ENCODE peak calls at places on chromosomes 1 and 21, in five cellular contexts. P, T, I, W and K are unnamed samples.

GRCh38 chr1:154006136-154006535 is 15.6 kb downstream of the RPS27 start:
- DNase-seq in P (peak; percentile 77), T (no peak), I (no peak), W (no peak), K (no peak)

GRCh38 chr1:170445096-170445495 is 86.9 kb upstream of the GORAB start:
- DNase-seq in P (peak; percentile 95), T (no peak), I (peak; percentile 67), W (peak; percentile 36), K (no peak)

GRCh38 chr21:28953247-28953646 is 39.4 kb downstream of the LTN1 start:
- DNase-seq in P (no peak), T (no peak), I (no peak), W (no peak), K (no peak)

GRCh38 chr1:119308130-119308529 is 60.5 kb upstream of the HAO2 start:
- DNase-seq in P (no peak), T (no peak), I (no peak), W (no peak), K (no peak)

GRCh38 chr1:223538921-223539445 is 126.5 kb downstream of the CAPN8 start:
- DNase-seq in P (no peak), T (no peak), I (no peak), W (no peak), K (no peak)

GRCh38 chr1:191520345-191520744 is 637.9 kb upstream of the RGS18 start:
- DNase-seq in P (no peak), T (no peak), I (no peak), W (no peak), K (no peak)

GRCh38 chr1:195851804-195852203 is 756.4 kb downstream of the KCNT2 start:
- DNase-seq in P (peak; percentile 1), T (no peak), I (peak; percentile 26), W (no peak), K (no peak)

GRCh38 chr1:43473463-43473862 is 19.7 kb upstream of the HYI start:
- DNase-seq in P (no peak), T (no peak), I (no peak), W (no peak), K (no peak)

GRCh38 chr1:214002472-214002871 is 14.7 kb downstream of the PROX1 start:
- DNase-seq in P (peak; percentile 43), T (no peak), I (no peak), W (no peak), K (peak; percentile 18)

GRCh38 chr1:114703242-114703641 is 7.9 kb upstream of the AMPD1 start:
- DNase-seq in P (peak; percentile 48), T (no peak), I (no peak), W (no peak), K (no peak)

GRCh38 chr1:67019600-67020136 is 34.3 kb downstream of the SLC35D1 start:
- DNase-seq in P (peak; percentile 82), T (no peak), I (peak; percentile 78), W (no peak), K (peak; percentile 39)

GRCh38 chr1:46615735-46616134 is 876 bp downstream of the MOB3C start:
- DNase-seq in P (peak; percentile 14), T (peak; percentile 48), I (no peak), W (no peak), K (no peak)

GRCh38 chr1:162407539-162407938 is 4.4 kb downstream of the SH2D1B start:
- DNase-seq in P (no peak), T (no peak), I (no peak), W (no peak), K (no peak)

GRCh38 chr1:165884009-165884689 is 56.7 kb downstream of the UCK2 start:
- DNase-seq in P (no peak), T (no peak), I (no peak), W (no peak), K (no peak)

GRCh38 chr21:34367320-34367935 is 3.6 kb downstream of the KCNE2 start:
- DNase-seq in P (peak; percentile 91), T (peak; percentile 66), I (peak; percentile 81), W (peak; percentile 55), K (peak; percentile 25)

GRCh38 chr1:117181630-117182041 is 29.1 kb downstream of the VTCN1 start:
- DNase-seq in P (no peak), T (no peak), I (no peak), W (no peak), K (no peak)

GRCh38 chr1:231162970-231163830 is 1.3 kb downstream of the TRIM67 start:
- DNase-seq in P (no peak), T (no peak), I (no peak), W (no peak), K (no peak)

GRCh38 chr1:3539707-3540425 is 71.4 kb downstream of the MEGF6 start:
- DNase-seq in P (peak; percentile 51), T (no peak), I (no peak), W (no peak), K (no peak)

GRCh38 chr1:181398544-181398943 is 84.8 kb upstream of the CACNA1E start:
- DNase-seq in P (no peak), T (no peak), I (no peak), W (no peak), K (no peak)

GRCh38 chr1:220127076-220127475 is 33.1 kb downstream of the IARS2 start:
- DNase-seq in P (no peak), T (no peak), I (no peak), W (no peak), K (no peak)

GRCh38 chr1:220119043-220119512 is 25.1 kb downstream of the IARS2 start:
- DNase-seq in P (no peak), T (no peak), I (no peak), W (no peak), K (no peak)

GRCh38 chr1:220123889-220124288 is 30.0 kb downstream of the IARS2 start:
- DNase-seq in P (no peak), T (no peak), I (no peak), W (no peak), K (no peak)

GRCh38 chr1:220124542-220124941 is 30.6 kb downstream of the IARS2 start:
- DNase-seq in P (peak; percentile 13), T (no peak), I (peak; percentile 35), W (peak; percentile 15), K (no peak)

GRCh38 chr1:220121791-220122530 is 28.0 kb downstream of the IARS2 start:
- DNase-seq in P (no peak), T (no peak), I (no peak), W (no peak), K (no peak)
- TF ChIP-seq CTCF in P (no peak), T (no peak), I (no peak), W (no peak), K (no peak)

GRCh38 chr1:155977607-155978324 is 581 bp downstream of the ARHGEF2 start:
- DNase-seq in P (peak; percentile 76), T (peak; percentile 64), I (no peak), W (no peak), K (no peak)

GRCh38 chr1:155976913-155977606 is 1.3 kb downstream of the ARHGEF2 start:
- DNase-seq in P (no peak), T (no peak), I (no peak), W (no peak), K (no peak)

GRCh38 chr1:155979525-155980343 is 1.4 kb upstream of the ARHGEF2 start:
- DNase-seq in P (peak; percentile 69), T (no peak), I (no peak), W (no peak), K (no peak)

GRCh38 chr1:155978973-155979429 is 654 bp upstream of the ARHGEF2 start:
- DNase-seq in P (peak; percentile 90), T (no peak), I (no peak), W (no peak), K (no peak)

DNA sequence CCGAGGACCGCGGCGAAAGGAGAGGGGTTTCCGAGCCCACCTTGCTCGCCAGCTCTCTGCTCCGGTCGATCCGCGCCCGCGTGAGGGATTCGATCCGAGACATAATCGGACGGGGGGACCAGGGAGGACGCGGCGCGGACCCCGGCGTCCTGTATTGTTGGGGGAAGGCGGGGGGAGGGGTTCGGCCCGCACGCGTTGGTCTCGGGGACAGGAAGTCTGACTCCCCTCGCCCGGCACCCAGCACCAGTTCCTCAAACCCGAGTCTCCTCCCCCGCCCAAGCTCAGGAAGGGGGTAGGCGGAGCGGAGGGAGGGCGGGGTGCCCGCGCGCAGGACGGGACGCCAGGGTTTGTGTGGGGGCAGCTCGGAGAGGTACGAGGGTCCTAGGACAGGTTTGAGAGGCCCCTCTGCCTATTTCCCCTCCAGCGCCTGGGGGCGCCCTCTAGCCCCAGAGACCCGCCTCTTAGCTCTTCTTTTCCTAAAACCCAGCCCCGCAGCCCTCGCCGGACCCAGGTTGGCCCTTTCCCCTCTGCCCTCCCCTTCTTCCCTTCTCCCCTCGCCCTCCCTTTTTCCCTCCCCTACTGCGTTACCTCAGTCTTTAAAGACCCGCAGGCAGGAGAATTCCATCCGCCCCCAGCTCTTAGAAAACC is at the start of gene ARHGEF2:
- DNase-seq in P (peak; percentile 88), T (peak; percentile 95), I (no peak), W (no peak), K (no peak)
- TF ChIP-seq CTCF in P (peak; percentile 3), T (no peak), I (peak; percentile 40), W (peak; percentile 43), K (peak; percentile 38)

GRCh38 chr1:41804176-41804575 is 114.5 kb downstream of the HIVEP3 start:
- DNase-seq in P (no peak), T (no peak), I (no peak), W (no peak), K (no peak)
- TF ChIP-seq CTCF in P (no peak), T (no peak), I (no peak), W (no peak), K (no peak)

DNA sequence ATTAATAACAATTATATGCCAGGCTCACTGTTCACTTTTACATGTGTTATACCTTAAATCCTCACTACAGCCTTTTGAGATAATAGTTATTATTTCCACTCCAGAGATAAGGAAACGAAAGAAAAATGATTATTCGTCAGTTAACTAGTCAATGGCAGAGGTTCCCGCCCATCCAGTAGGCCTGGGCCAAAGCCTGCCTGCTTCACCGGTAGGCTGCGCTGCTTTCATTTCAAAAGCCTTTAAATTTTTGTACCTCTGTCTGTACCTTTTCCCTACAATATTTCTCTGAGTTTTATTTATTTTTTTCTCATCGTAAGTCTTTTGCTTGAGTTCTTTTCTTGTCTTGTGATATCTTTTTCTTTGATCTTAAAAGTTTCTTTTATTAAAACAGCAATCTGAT is 3.6 kb downstream of the GPR52 start:
- DNase-seq in P (no peak), T (no peak), I (no peak), W (no peak), K (no peak)
- TF ChIP-seq CTCF in P (no peak), T (no peak), I (no peak), W (no peak), K (no peak)

GRCh38 chr1:222105393-222105737 is 363.5 kb upstream of the DUSP10 start:
- DNase-seq in P (no peak), T (no peak), I (no peak), W (no peak), K (no peak)
- TF ChIP-seq CTCF in P (no peak), T (no peak), I (no peak), W (no peak), K (no peak)

DNA sequence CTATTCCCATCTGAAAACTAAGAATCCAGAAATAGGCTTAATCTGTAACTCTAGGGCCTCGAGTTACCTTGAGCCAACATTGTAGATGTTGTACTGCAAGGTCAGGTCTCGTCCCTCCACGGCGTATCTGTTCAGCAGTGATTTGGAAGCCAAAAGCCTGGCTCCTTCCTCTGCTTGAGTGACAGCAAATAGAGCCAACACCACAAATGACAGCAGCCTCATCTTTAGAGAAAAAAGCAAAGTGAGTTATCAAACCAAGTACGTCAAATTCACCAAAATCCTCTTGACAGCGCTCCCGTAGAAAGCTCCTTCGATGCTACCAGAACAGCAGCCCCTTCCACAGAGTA is 832 bp downstream of the SSR2 start:
- DNase-seq in P (no peak), T (no peak), I (no peak), W (no peak), K (no peak)
- TF ChIP-seq CTCF in P (no peak), T (no peak), I (no peak), W (no peak), K (no peak)